ENCODE peak calls at places on chromosomes 12 and 14, in ten cellular contexts. K is A549; S is neural progenitor cell; Y is effector memory CD4-positive, alpha-beta T cell; J is transverse colon; H is HCT116; G is right cardiac atrium; R is lower lobe of right lung; O is heart right ventricle; F is GM12878. C is an unnamed sample. For H3K4me1, the result is how much of the 10 kb centered on the place peaks cover.

GRCh38 chr12:109798691-109799090 is 34.5 kb downstream of the TRPV4 start:
- DNase-seq in O (no peak), K (no peak), Y (no peak), G (no peak), R (no peak), J (no peak), F (no peak), H (no peak), S (no peak), C (no peak)

GRCh38 chr12:18239561-18239960 is 21.8 kb upstream of the PIK3C2G start:
- DNase-seq in J (no peak), F (no peak), Y (no peak), G (no peak), H (no peak), R (no peak), S (no peak), O (no peak), K (no peak), C (no peak)

GRCh38 chr12:11798856-11799530 is 149.5 kb downstream of the ETV6 start:
- DNase-seq in Y (no peak), H (no peak), O (peak), S (no peak), G (no peak), J (no peak), R (no peak), K (no peak), F (no peak), C (no peak)

GRCh38 chr12:130705174-130705880 is 10.8 kb downstream of the RIMBP2 start:
- DNase-seq in O (no peak), F (no peak), G (no peak), Y (no peak), S (no peak), R (no peak), J (no peak), K (no peak), H (no peak), C (no peak)

GRCh38 chr12:105100998-105101397 is 6.5 kb upstream of the WASHC4 start:
- DNase-seq in G (no peak), K (no peak), O (no peak), F (no peak), R (no peak), H (no peak), J (no peak), Y (no peak), S (no peak), C (no peak)

GRCh38 chr12:53543539-53543938 is 36.3 kb upstream of the NPFF start:
- DNase-seq in S (peak), H (peak), Y (peak), J (peak), G (peak), R (peak), K (peak), O (peak), F (peak), C (peak)

GRCh38 chr14:93320489-93320888 is 12.3 kb downstream of the BTBD7 start:
- DNase-seq in J (no peak), Y (no peak), H (no peak), G (no peak), O (no peak), K (no peak), F (no peak), R (no peak), S (no peak), C (no peak)

GRCh38 chr12:47491516-47491915 is 214.3 kb downstream of the RPAP3 start:
- DNase-seq in S (no peak), O (no peak), J (no peak), H (no peak), R (no peak), K (no peak), F (no peak), G (no peak), Y (no peak), C (no peak)

GRCh38 chr12:65306603-65307501 is 28.4 kb downstream of the MSRB3 start:
- DNase-seq in G (peak), H (peak), J (peak), K (peak), F (no peak), Y (no peak), O (peak), S (peak), R (peak), C (no peak)

GRCh38 chr12:45285717-45286116 is 69.8 kb downstream of the ANO6 start:
- DNase-seq in O (no peak), K (no peak), G (no peak), H (no peak), J (no peak), F (no peak), Y (no peak), R (no peak), S (no peak), C (no peak)

GRCh38 chr12:105766029-105766428 is 372.7 kb downstream of the NUAK1 start:
- DNase-seq in K (no peak), Y (no peak), S (no peak), F (no peak), H (no peak), O (no peak), R (no peak), J (no peak), G (no peak), C (no peak)

DNA sequence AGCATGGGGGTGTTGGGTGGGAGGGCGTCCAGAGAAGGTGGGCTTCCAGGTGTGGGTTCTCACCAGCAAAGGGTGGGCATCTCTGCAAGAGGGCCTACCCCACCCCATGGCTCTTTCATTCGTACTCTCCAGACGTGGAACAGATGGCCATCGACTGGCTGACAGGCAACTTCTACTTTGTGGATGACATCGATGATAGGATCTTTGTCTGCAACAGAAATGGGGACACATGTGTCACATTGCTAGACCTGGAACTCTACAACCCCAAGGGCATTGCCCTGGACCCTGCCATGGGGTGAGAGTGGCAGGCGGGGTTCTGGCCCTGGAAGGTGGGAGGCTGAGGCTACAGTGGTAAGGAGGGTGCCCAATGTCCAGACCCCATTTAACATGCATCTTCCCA is 6.7 kb upstream of the LRP1-AS start:
- DNase-seq in F (no peak), O (no peak), H (no peak), J (no peak), S (no peak), R (no peak), K (no peak), Y (no peak), G (peak), C (no peak)
- H3K4me3 ChIP-seq in F (no peak), O (no peak), H (no peak), J (no peak), S (no peak), R (no peak), K (no peak), Y (no peak), G (no peak), C (no peak)

GRCh38 chr12:123142948-123143752 is 7.7 kb downstream of the PITPNM2 start:
- DNase-seq in H (peak), O (no peak), F (no peak), K (no peak), J (peak), R (peak), S (peak), G (no peak), Y (no peak), C (no peak)
- H3K4me1 ChIP-seq in H (under half), O (under half), F (under half), K (half or more), J (under half), R (under half), S (under half), G (under half), Y (under half), C (under half)

GRCh38 chr12:31119531-31120211 is 46.0 kb downstream of the DDX11 start:
- DNase-seq in J (no peak), H (no peak), F (no peak), S (peak), K (no peak), R (no peak), Y (no peak), G (peak), O (no peak), C (no peak)
- H3K27ac ChIP-seq in J (no peak), H (no peak), F (no peak), S (no peak), K (peak), R (no peak), Y (no peak), G (no peak), O (no peak), C (no peak)

GRCh38 chr12:46363582-46364299 is 8.8 kb downstream of the SLC38A2 start:
- DNase-seq in O (no peak), J (no peak), R (no peak), K (no peak), S (no peak), Y (no peak), H (no peak), F (no peak), G (no peak), C (no peak)
- H3K4me3 ChIP-seq in O (no peak), J (no peak), R (no peak), K (peak), S (no peak), Y (no peak), H (no peak), F (no peak), G (no peak), C (no peak)

DNA sequence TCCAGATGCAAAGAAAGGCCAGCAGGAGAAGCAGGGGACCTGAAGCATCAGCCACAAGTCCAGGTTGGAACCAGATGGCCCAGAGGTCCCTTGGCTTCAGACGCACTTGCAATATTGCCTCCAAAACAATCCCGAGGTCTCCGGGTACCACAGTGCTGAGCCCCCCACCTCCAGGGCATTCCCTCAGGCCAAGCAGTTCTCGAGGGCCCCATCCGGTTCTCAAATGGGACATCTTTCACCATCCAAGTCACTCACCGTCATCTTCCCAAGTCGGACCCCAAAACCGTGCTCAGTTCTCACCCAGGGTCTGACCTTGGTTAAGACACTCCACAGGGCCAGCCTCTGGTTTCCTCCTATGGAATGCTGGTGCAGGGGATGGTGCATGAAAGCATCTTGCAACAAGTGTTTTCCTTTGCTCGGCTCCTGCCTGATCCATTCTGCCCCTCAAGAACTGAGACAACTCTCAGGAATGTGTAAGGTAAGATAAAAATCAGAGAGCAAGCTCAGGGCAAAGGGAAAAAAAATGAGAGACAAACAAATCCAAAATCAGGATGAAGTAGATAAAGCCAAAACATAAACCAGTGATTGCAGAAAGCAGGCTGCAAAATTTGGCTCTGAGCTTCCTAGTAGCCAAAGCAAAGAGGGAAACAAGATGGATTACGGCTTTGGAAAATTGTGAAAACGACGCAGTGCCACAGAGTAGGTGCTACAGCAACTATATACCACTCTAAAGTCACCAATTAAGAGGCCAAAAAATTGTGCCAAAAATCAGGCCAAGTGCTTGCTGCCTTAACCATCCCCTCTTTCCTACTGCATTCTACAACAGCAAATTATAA is 8.0 kb downstream of the NCOR2 start:
- DNase-seq in S (no peak), J (no peak), F (no peak), G (no peak), R (no peak), O (no peak), K (no peak), H (no peak), Y (no peak), C (no peak)
- H3K4me1 ChIP-seq in S (under half), J (half or more), F (under half), G (under half), R (half or more), O (half or more), K (under half), H (under half), Y (under half), C (under half)

GRCh38 chr12:49105504-49106120 is 5.0 kb downstream of the LMBR1L start:
- DNase-seq in G (no peak), F (no peak), K (no peak), R (no peak), O (no peak), Y (no peak), S (no peak), H (no peak), J (no peak), C (no peak)
- H3K27ac ChIP-seq in G (peak), F (no peak), K (no peak), R (no peak), O (peak), Y (no peak), S (no peak), H (no peak), J (no peak), C (no peak)

GRCh38 chr12:92404259-92404894 is 258.7 kb upstream of the BTG1 start:
- DNase-seq in G (no peak), H (no peak), R (no peak), O (no peak), S (no peak), Y (no peak), J (no peak), F (no peak), K (no peak), C (no peak)
- H3K4me3 ChIP-seq in G (no peak), H (no peak), R (no peak), O (no peak), S (no peak), Y (no peak), J (no peak), F (no peak), K (no peak), C (no peak)

GRCh38 chr14:41641690-41642089 is 35.0 kb downstream of the LRFN5 start:
- DNase-seq in O (no peak), G (no peak), R (no peak), H (no peak), J (no peak), K (no peak), S (no peak), F (no peak), Y (no peak), C (no peak)

GRCh38 chr14:41642402-41643195 is 35.9 kb downstream of the LRFN5 start:
- DNase-seq in R (no peak), S (no peak), G (no peak), Y (no peak), F (no peak), O (no peak), H (no peak), K (no peak), J (no peak), C (no peak)

GRCh38 chr14:41636492-41637392 is 30.1 kb downstream of the LRFN5 start:
- DNase-seq in R (no peak), G (no peak), S (no peak), Y (no peak), K (no peak), O (no peak), J (no peak), H (no peak), F (no peak), C (no peak)
- H3K4me1 ChIP-seq in R (under half), G (under half), S (under half), Y (under half), K (under half), O (under half), J (under half), H (under half), F (under half), C (under half)

GRCh38 chr14:32003585-32003984 is 73.5 kb upstream of the ARHGAP5 start:
- DNase-seq in Y (no peak), H (no peak), J (no peak), F (no peak), K (no peak), O (no peak), S (no peak), G (no peak), R (no peak), C (peak)

GRCh38 chr14:31993521-31993941 is 83.6 kb upstream of the ARHGAP5 start:
- DNase-seq in S (no peak), H (no peak), J (no peak), K (no peak), O (no peak), R (no peak), Y (no peak), G (no peak), F (no peak), C (no peak)

GRCh38 chr14:31994391-31995033 is 82.6 kb upstream of the ARHGAP5 start:
- DNase-seq in F (no peak), Y (no peak), G (no peak), J (no peak), S (no peak), R (no peak), H (no peak), O (no peak), K (no peak), C (no peak)

GRCh38 chr14:31998220-31998559 is 78.9 kb upstream of the ARHGAP5 start:
- DNase-seq in G (no peak), J (no peak), K (no peak), R (no peak), S (no peak), F (no peak), O (no peak), Y (no peak), H (no peak), C (no peak)
- H3K27ac ChIP-seq in G (peak), J (no peak), K (no peak), R (no peak), S (no peak), F (no peak), O (peak), Y (no peak), H (no peak), C (no peak)

DNA sequence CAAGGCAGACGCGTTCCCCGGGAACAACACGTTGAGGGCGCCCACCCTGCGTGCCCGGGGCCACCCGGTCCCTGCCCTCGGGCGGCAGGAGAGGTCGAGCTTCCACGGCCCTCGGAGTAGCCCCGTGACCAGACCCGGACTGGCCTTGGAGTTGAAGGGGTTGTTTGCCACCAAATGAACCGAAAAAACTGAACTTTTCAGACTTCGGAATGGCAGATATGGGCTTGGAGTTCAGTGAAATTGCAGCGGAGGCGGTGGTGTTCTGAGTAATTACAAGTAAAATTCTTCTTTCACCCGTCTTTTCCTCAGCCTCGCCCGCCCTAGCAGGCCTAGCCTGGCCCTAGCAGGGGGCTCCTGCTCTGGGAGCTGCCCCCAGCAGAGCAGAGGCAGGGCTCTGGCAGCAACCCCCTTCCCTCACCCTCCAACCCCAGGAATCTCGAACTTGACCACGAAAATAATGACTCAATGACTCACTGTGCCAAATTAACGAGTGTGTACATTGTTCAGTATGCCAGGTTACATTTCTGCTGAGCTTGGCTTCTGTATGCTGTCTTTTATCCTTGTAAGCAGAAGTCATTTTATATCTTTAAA is 1.1 kb downstream of the PAPLN start:
- DNase-seq in O (no peak), G (no peak), F (no peak), R (no peak), J (no peak), Y (no peak), S (peak), H (peak), K (peak), C (no peak)
- H3K4me3 ChIP-seq in O (peak), G (peak), F (peak), R (peak), J (peak), Y (peak), S (peak), H (peak), K (peak), C (peak)

C was measured in iPS DF 6.9.